ENCODE peak calls at places on chromosomes 5 and 9, in four cellular contexts. R is spleen, V is GM06990, T is adipocyte. L is an unnamed sample. For H3K36me3 and H3K27me3, the result is how much of the 10 kb centered on the place peaks cover.

GRCh38 chr9:16794871-16795639 is 75.4 kb downstream of the BNC2 start:
- DNase-seq in R (no peak), V (no peak), T (peak), L (no peak)

GRCh38 chr5:6338871-6339270 is 39.5 kb downstream of the MED10 start:
- DNase-seq in R (no peak), V (no peak), T (no peak), L (no peak)

GRCh38 chr5:54302267-54302687 is 8.1 kb downstream of the ARL15 start:
- DNase-seq in R (no peak), V (no peak), T (peak), L (no peak)

GRCh38 chr5:147631428-147631985 is 121.6 kb upstream of the DPYSL3 start:
- DNase-seq in R (no peak), V (no peak), T (no peak), L (no peak)

GRCh38 chr5:68182094-68182493 is 33.5 kb upstream of the PIK3R1 start:
- DNase-seq in R (no peak), V (no peak), T (no peak), L (no peak)

GRCh38 chr5:133732536-133732935 is 120.2 kb upstream of the FSTL4 start:
- DNase-seq in R (no peak), V (no peak), T (no peak), L (no peak)

GRCh38 chr9:2216591-2216990 is 201.4 kb downstream of the SMARCA2 start:
- DNase-seq in R (no peak), V (no peak), T (peak), L (no peak)

GRCh38 chr5:178201927-178202235 is 2.5 kb upstream of the HNRNPAB start:
- DNase-seq in R (no peak), V (no peak), T (no peak), L (no peak)

GRCh38 chr9:130426883-130427282 is 17.9 kb upstream of the ASS1 start:
- DNase-seq in R (no peak), V (no peak), T (no peak), L (no peak)

GRCh38 chr9:4020747-4021296 is 279.0 kb downstream of the GLIS3 start:
- DNase-seq in R (no peak), V (no peak), T (no peak), L (no peak)

GRCh38 chr5:2901511-2901910 is 150.0 kb upstream of the IRX2 start:
- DNase-seq in R (no peak), V (no peak), T (no peak), L (no peak)

GRCh38 chr9:136947955-136948510 is 3.0 kb downstream of the C8G start:
- DNase-seq in R (peak), V (no peak), T (peak), L (no peak)

GRCh38 chr9:35072461-35073275 is at the start of gene VCP:
- DNase-seq in R (peak), V (peak), T (peak), L (peak)
- H3K36me3 ChIP-seq in R (half or more), V (under half), T (under half), L (under half)

GRCh38 chr5:1893754-1894153 is 11.0 kb upstream of the IRX4 start:
- DNase-seq in R (peak), V (no peak), T (no peak), L (no peak)
- H3K27me3 ChIP-seq in R (under half), V (under half), T (half or more), L (under half)

GRCh38 chr9:92614763-92615441 is 55.0 kb downstream of the IPPK start:
- DNase-seq in R (no peak), V (no peak), T (no peak), L (no peak)
- H3K36me3 ChIP-seq in R (half or more), V (under half), T (half or more), L (under half)

GRCh38 chr5:171676286-171676944 is 109.2 kb upstream of the SMIM23 start:
- DNase-seq in R (no peak), V (no peak), T (no peak), L (no peak)

GRCh38 chr5:171673840-171674239 is 111.8 kb upstream of the SMIM23 start:
- DNase-seq in R (no peak), V (no peak), T (no peak), L (no peak)

GRCh38 chr5:171673328-171673727 is 112.3 kb upstream of the SMIM23 start:
- DNase-seq in R (no peak), V (no peak), T (no peak), L (no peak)

GRCh38 chr5:171672556-171672955 is 113.1 kb upstream of the SMIM23 start:
- DNase-seq in R (no peak), V (no peak), T (no peak), L (no peak)

GRCh38 chr5:171675511-171675910 is 110.1 kb upstream of the SMIM23 start:
- DNase-seq in R (no peak), V (no peak), T (no peak), L (no peak)
- H3K27me3 ChIP-seq in R (under half), V (under half), T (under half), L (under half)

GRCh38 chr9:35716236-35716635 is 15.8 kb downstream of the TLN1 start:
- DNase-seq in R (no peak), V (no peak), T (no peak), L (no peak)

GRCh38 chr9:35714579-35715252 is 17.3 kb downstream of the TLN1 start:
- DNase-seq in R (no peak), V (no peak), T (no peak), L (no peak)

GRCh38 chr9:35719546-35719945 is 12.4 kb downstream of the TLN1 start:
- DNase-seq in R (no peak), V (no peak), T (no peak), L (no peak)

GRCh38 chr9:35718726-35719511 is 13.1 kb downstream of the TLN1 start:
- DNase-seq in R (peak), V (no peak), T (no peak), L (no peak)

DNA sequence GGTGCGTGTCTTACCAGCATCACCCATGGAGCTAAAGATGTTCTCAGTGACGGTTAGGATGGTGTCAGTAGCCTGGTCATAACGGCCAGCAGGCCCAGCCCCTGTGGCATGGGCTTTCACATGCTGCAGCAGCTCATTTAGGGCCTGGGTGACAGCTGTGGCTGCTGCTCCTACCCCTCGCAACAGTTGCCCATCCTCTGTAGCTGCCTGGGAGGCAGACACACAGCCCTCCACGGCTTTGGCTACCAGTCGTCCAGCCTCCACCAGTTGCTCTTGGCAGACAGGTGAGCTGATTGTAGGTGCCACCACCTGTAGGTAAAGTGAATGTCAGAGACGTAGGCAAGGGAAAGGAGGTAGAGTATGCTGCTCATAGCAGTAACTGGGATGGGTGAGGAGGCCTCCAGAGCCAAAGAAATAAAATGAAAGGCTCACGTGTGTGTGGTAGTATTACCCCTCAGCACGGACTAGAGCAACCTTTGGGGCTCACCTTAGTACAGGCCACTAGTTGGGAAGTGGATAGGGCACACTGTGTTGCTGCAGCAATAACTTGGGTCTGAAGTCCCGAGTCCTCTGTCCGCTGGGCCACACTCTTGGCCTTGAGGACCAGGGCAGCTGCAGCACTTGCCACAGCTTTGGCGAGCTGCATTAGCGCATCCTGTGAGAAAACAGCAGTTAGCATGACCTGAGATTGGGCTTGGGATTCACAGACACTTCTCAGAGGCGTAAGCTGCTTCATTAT is 14.7 kb downstream of the TLN1 start:
- DNase-seq in R (no peak), V (no peak), T (no peak), L (no peak)
- H3K36me3 ChIP-seq in R (half or more), V (half or more), T (half or more), L (half or more)